ENCODE peak calls at places on chromosomes 4 and X, in four cellular contexts. P is K562, F is HCT116, E is H1. N is an unnamed sample.

GRCh38 chr4:14415146-14415545 is 587.1 kb upstream of the CPEB2 start:
- DNase-seq in P (no peak), F (no peak), E (no peak), N (no peak)

GRCh38 chr4:147136783-147137182 is 191.1 kb upstream of the TTC29 start:
- DNase-seq in P (no peak), F (no peak), E (no peak), N (no peak)

GRCh38 chr4:89307446-89308160 is at the start of gene GPRIN3:
- DNase-seq in P (no peak), F (no peak), E (peak), N (no peak)

GRCh38 chr4:187193141-187193540 is 469.5 kb upstream of the FAT1 start:
- DNase-seq in P (no peak), F (no peak), E (no peak), N (no peak)

GRCh38 chrX:152656890-152657289 is 19.2 kb downstream of the GABRQ start:
- DNase-seq in P (no peak), F (no peak), E (no peak), N (no peak)

GRCh38 chrX:38636949-38637819 is 75.8 kb downstream of the TSPAN7 start:
- DNase-seq in P (no peak), F (no peak), E (no peak), N (no peak)

GRCh38 chr4:7799723-7800122 is 139.9 kb downstream of the AFAP1 start:
- DNase-seq in P (no peak), F (no peak), E (no peak), N (no peak)

GRCh38 chrX:150226223-150226965 is 136.7 kb upstream of the MAMLD1 start:
- DNase-seq in P (no peak), F (no peak), E (no peak), N (no peak)

GRCh38 chr4:122710434-122711308 is 21.8 kb upstream of the BBS12 start:
- DNase-seq in P (no peak), F (no peak), E (no peak), N (no peak)

GRCh38 chr4:180923476-180923875 is 1319.7 kb upstream of the TENM3 start:
- DNase-seq in P (no peak), F (no peak), E (no peak), N (no peak)

GRCh38 chrX:7074908-7075204 is 72.7 kb upstream of the STS start:
- DNase-seq in P (no peak), F (no peak), E (no peak), N (no peak)

GRCh38 chr4:174749091-174749490 is 80.0 kb downstream of the GLRA3 start:
- DNase-seq in P (no peak), F (no peak), E (no peak), N (no peak)

GRCh38 chrX:26026179-26026578 is 112.0 kb upstream of the MAGEB18 start:
- DNase-seq in P (no peak), F (no peak), E (no peak), N (no peak)

GRCh38 chrX:40130207-40130606 is 32.4 kb upstream of the BCOR start:
- DNase-seq in P (no peak), F (peak), E (no peak), N (no peak)

GRCh38 chrX:2383144-2383543 is 117.6 kb downstream of the DHRSX start:
- DNase-seq in P (no peak), F (no peak), E (no peak), N (no peak)

GRCh38 chr4:122759639-122760310 is 27.3 kb downstream of the BBS12 start:
- DNase-seq in P (no peak), F (no peak), E (no peak), N (no peak)

GRCh38 chr4:82739292-82740190 is 59.1 kb downstream of the SCD5 start:
- DNase-seq in P (peak), F (peak), E (peak), N (peak)

GRCh38 chr4:84971319-84971932 is 4.9 kb upstream of the WDFY3 start:
- DNase-seq in P (peak), F (peak), E (no peak), N (no peak)

GRCh38 chrX:6129751-6130150 is 98.9 kb downstream of the NLGN4X start:
- DNase-seq in P (no peak), F (no peak), E (no peak), N (no peak)

GRCh38 chrX:18828832-18829404 is 121.5 kb downstream of the PPEF1 start:
- DNase-seq in P (no peak), F (no peak), E (no peak), N (no peak)

GRCh38 chr4:185847352-185848078 is 35.5 kb upstream of the SORBS2 start:
- DNase-seq in P (no peak), F (no peak), E (no peak), N (no peak)

GRCh38 chr4:23484689-23485088 is 405.2 kb downstream of the PPARGC1A start:
- DNase-seq in P (no peak), F (no peak), E (no peak), N (no peak)

GRCh38 chrX:71640002-71640401 is 21.7 kb upstream of the CXCR3 start:
- DNase-seq in P (no peak), F (no peak), E (no peak), N (no peak)

GRCh38 chr4:22434895-22435294 is 81.0 kb downstream of the ADGRA3 start:
- DNase-seq in P (peak), F (peak), E (no peak), N (no peak)

DNA sequence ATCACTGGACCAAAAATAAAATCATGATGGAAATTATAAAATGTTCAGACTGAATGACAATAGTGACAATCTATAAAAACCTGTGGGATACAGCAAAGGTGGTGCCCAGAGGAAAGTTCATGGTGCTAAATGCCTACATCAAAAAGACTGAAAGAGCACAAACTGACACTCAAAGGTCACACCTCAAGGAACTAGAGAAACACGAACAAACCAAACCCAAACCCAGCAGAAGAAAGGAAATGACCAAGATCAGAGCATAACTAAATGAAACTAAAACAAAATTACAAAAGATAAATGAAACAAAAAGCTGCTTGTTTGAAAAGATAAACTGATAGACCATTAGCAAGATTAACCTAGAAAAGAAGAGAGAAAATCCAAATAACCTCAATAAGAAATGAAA is 78.7 kb downstream of the ANAPC10 start:
- DNase-seq in P (no peak), F (no peak), E (no peak), N (peak)
- TF ChIP-seq EGR1 in P (no peak), F (no peak), E (no peak), N (no peak)

GRCh38 chrX:27057883-27058282 is 405.3 kb downstream of the PPP4R3C start:
- DNase-seq in P (no peak), F (no peak), E (no peak), N (no peak)
- TF ChIP-seq EGR1 in P (no peak), F (no peak), E (no peak), N (no peak)

GRCh38 chr4:126346654-126347053 is 1031.9 kb downstream of the FAT4 start:
- DNase-seq in P (no peak), F (no peak), E (no peak), N (no peak)
- TF ChIP-seq EGR1 in P (no peak), F (no peak), E (no peak), N (no peak)

DNA sequence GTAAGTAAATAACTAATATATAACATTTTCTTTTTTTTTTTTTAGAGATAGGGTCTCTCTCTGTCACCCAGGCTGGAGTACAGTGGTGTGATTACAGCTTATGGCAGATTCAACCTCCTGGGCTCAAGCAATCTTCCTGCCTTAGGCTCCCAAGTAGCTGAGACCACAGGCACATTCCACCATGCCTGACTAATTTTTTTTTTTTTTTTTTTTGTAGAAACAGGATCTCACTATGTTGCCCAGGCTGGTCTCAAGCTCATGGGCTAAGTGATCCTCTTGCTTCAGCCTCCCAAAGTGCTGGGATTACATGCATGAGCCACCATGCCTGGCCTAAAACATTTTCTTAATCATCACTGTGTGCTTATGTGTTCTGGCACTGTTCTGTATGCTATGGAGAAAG is 32.8 kb downstream of the MGARP start:
- DNase-seq in P (no peak), F (no peak), E (no peak), N (no peak)
- TF ChIP-seq EGR1 in P (no peak), F (no peak), E (no peak), N (no peak)

GRCh38 chr4:81724925-81725329 is 253.2 kb upstream of the RASGEF1B start:
- DNase-seq in P (peak), F (no peak), E (no peak), N (peak)
- TF ChIP-seq EGR1 in P (peak), F (no peak), E (no peak), N (no peak)

DNA sequence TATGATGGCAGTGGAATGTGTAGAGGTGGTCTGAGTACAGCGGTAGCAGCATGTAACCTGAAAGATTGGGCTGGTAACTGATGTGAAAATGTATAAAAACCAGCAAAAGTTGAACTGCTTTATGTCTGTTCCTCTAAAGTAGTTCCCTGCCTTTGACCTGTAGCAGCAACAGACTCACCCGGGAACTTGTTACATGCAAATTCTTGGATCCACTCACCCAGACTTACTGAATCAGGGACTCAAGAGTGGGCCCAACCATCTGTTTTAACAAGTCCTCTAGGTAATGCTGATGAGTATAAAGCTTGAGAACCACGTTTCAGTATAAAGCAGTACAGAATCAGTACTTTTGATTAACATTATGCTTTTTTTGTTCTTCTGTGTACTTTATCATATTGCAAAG is 84.7 kb downstream of the RAP1GDS1 start:
- DNase-seq in P (no peak), F (no peak), E (no peak), N (no peak)
- TF ChIP-seq EGR1 in P (no peak), F (no peak), E (no peak), N (no peak)